ENCODE peak calls at places on chromosome 3, in six cellular contexts. Y, R, B, O, N and W are unnamed samples.

GRCh38 chr3:26712211-26713026 is 89.8 kb downstream of the LRRC3B start:
- DNase-seq in R (peak), B (no peak), O (peak), N (peak), Y (no peak), W (no peak)

GRCh38 chr3:40109641-40110490 is 199.6 kb upstream of the EIF1B start:
- DNase-seq in R (peak), N (peak), Y (no peak), B (no peak), O (no peak), W (no peak)

GRCh38 chr3:132229641-132230040 is 87.6 kb upstream of the ACP3 start:
- DNase-seq in R (no peak), N (no peak), O (no peak), B (no peak), Y (no peak), W (no peak)

GRCh38 chr3:97719156-97719821 is 45.3 kb upstream of the ARL6 start:
- DNase-seq in O (peak), R (peak), B (peak), Y (peak), N (peak), W (peak)

GRCh38 chr3:73768594-73769308 is 144.0 kb upstream of the PDZRN3 start:
- DNase-seq in N (no peak), B (no peak), O (no peak), R (no peak), Y (no peak), W (no peak)

GRCh38 chr3:127196002-127196401 is 3.1 kb downstream of the PRR23E start:
- DNase-seq in O (no peak), N (no peak), Y (no peak), B (no peak), R (no peak), W (no peak)

GRCh38 chr3:174529298-174529697 is 329.8 kb upstream of the NAALADL2 start:
- DNase-seq in Y (no peak), B (no peak), R (no peak), O (no peak), N (no peak), W (no peak)

GRCh38 chr3:112734171-112734570 is 93.2 kb upstream of the CCDC80 start:
- DNase-seq in N (no peak), Y (no peak), B (no peak), O (no peak), R (no peak), W (no peak)

GRCh38 chr3:72297481-72297880 is 512.5 kb upstream of the PROK2 start:
- DNase-seq in R (no peak), O (no peak), Y (no peak), N (no peak), B (no peak), W (no peak)

GRCh38 chr3:134353831-134354611 is 20.2 kb downstream of the AMOTL2 start:
- DNase-seq in R (no peak), O (no peak), N (no peak), Y (no peak), B (no peak), W (no peak)
- TF ChIP-seq POLR2A in R (no peak), O (no peak), N (peak), Y (no peak), B (no peak), W (no peak)

DNA sequence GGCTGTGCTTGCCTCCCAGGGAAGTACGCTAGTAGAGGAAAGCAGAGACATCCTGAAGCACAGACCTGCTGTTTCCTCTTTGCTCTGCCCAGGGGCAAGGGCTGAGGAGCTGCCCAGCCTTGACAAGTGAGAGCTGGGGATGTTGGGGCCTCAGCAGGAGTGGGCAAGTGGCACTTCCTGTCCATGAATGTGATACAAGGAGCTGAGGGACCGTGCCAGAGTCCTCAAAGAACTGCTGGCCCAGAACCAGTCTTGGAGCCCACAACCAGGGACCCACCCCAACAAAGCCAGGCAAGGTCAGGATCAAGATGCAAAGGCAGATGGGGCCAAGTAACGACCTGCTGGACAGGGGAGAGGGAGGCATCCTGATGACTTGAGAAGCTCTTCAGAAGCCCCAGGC is 70.3 kb downstream of the TRIM42 start:
- DNase-seq in Y (no peak), R (no peak), O (no peak), B (no peak), N (no peak), W (no peak)
- TF ChIP-seq TAF1 in Y (no peak), R (no peak), O (no peak), B (no peak), N (no peak), W (no peak)

GRCh38 chr3:148997623-148998022 is 6.3 kb downstream of the GYG1 start:
- DNase-seq in R (no peak), N (no peak), Y (no peak), B (no peak), O (no peak), W (no peak)

GRCh38 chr3:148990211-148990610 is 1.1 kb upstream of the GYG1 start:
- DNase-seq in B (no peak), O (no peak), R (no peak), Y (no peak), N (no peak), W (no peak)

GRCh38 chr3:148992635-148993230 is 1.4 kb downstream of the GYG1 start:
- DNase-seq in Y (no peak), B (no peak), O (no peak), N (no peak), R (no peak), W (no peak)

GRCh38 chr3:148991219-148992026 is at the start of gene GYG1:
- DNase-seq in R (peak), Y (peak), B (no peak), N (peak), O (peak), W (peak)

DNA sequence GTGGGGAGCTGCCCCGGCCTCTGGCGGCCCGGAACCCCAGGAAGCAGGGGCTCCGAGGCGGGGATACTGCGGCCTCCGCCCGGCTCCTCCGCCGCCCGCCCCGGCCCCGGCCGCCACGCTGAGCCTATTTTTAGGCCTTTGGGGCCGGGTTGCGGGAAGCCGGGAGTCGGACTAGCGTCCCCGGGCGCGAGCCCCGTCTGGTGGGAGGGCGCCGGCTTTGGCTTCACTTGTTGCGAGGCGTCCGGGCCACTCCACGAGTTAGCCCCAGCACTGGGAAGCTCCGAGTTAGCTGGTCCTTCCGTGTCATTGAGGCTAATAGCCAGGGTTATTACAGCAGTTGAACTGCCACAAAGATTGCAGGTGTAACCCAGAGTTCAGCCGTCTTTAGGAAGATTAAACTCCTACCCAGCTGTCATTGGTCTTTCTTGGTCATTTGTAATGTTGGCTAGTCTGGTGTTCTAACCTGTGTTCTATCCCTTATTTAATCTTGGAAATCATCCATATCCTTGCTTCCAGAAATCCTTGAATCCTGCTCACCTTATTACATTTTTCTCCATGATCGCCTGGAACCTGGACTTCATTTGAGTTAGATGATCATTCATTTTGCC is 791 bp downstream of the GYG1 start:
- DNase-seq in O (peak), B (no peak), R (peak), Y (peak), N (peak), W (no peak)
- TF ChIP-seq POLR2A in O (no peak), B (no peak), R (no peak), Y (no peak), N (no peak), W (no peak)

DNA sequence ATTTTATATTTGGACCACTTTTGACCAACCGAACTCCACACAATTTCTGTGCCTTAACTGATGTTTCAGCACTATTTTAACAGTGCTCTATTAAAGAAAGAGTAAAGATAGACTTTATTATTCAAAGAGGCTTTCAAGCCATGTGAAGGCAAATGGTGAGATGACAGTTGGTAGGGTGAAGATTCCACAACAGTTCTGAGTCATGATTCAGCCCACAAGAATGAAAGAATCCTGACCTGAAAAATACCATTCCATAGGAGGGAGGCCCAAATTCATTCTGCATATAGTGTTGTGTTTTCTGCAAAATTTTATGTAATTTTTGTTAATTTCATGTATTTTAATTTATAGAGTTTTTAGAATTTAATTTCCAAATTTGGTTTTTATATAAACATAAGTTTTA is 135.6 kb upstream of the STAC start:
- DNase-seq in B (no peak), R (no peak), Y (no peak), O (no peak), N (no peak), W (no peak)
- TF ChIP-seq TAF1 in B (no peak), R (no peak), Y (no peak), O (no peak), N (no peak), W (no peak)

DNA sequence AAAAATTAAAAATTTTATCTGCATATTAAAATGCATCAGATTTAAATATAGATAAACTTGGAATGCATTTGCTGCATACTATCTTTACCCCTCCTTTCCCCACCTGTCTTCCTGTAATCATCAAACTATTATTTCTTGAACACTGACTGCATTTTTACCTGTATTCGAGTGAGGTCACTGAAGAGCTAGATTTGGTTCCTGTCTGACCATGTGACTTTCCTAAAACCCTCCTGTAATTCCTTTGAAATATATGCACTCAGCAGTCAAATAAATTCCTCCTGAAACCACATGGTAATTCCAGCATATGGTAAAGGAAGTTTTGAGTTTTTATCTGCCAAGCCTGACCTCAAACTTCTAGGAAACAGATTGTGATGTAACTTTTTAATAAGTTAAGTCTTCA is 445.6 kb upstream of the FRG2C start:
- DNase-seq in R (no peak), B (no peak), Y (no peak), O (no peak), N (no peak), W (no peak)
- TF ChIP-seq POLR2A in R (no peak), B (no peak), Y (no peak), O (no peak), N (no peak), W (no peak)

GRCh38 chr3:52572221-52572620 is 35.8 kb downstream of the UQCC5 start:
- DNase-seq in N (no peak), B (no peak), O (no peak), R (no peak), Y (no peak), W (no peak)

GRCh38 chr3:52570076-52570475 is 33.7 kb downstream of the UQCC5 start:
- DNase-seq in B (no peak), Y (no peak), O (no peak), R (no peak), N (no peak), W (no peak)

GRCh38 chr3:52563984-52564383 is 27.6 kb downstream of the UQCC5 start:
- DNase-seq in Y (no peak), B (no peak), N (no peak), R (no peak), O (no peak), W (no peak)

GRCh38 chr3:52568066-52568465 is 31.7 kb downstream of the UQCC5 start:
- DNase-seq in Y (no peak), N (no peak), B (no peak), O (no peak), R (no peak), W (no peak)
- TF ChIP-seq TAF1 in Y (no peak), N (no peak), B (no peak), O (no peak), R (no peak), W (no peak)

GRCh38 chr3:129026728-129027543 is 25.8 kb downstream of the EFCC1 start:
- DNase-seq in R (peak), O (peak), Y (peak), B (peak), N (peak), W (peak)
- TF ChIP-seq POLR2A in R (no peak), O (peak), Y (peak), B (peak), N (no peak), W (no peak)